ENCODE peak calls at places on chromosomes 16 and 17, in five cellular contexts. One of them, this sample, is unnamed.

GRCh38 chr17:40070895-40071719 is 8.3 kb downstream of the THRA start:
- DNase-seq in HCT116: no peak
- DNase-seq in fibroblast of the aortic adventitia: no peak
- DNase-seq in cardiac muscle cell: no peak
- DNase-seq in A549: peak
- DNase-seq in this sample: no peak

GRCh38 chr16:47506800-47507199 is 45.7 kb downstream of the PHKB start:
- DNase-seq in HCT116: no peak
- DNase-seq in fibroblast of the aortic adventitia: no peak
- DNase-seq in cardiac muscle cell: no peak
- DNase-seq in A549: no peak
- DNase-seq in this sample: no peak

GRCh38 chr16:50334106-50334975 is 34.4 kb downstream of the BRD7 start:
- DNase-seq in HCT116: no peak
- DNase-seq in fibroblast of the aortic adventitia: no peak
- DNase-seq in cardiac muscle cell: no peak
- DNase-seq in A549: peak
- DNase-seq in this sample: no peak

GRCh38 chr16:11076259-11077018 is 132.1 kb downstream of the CLEC16A start:
- DNase-seq in HCT116: no peak
- DNase-seq in fibroblast of the aortic adventitia: no peak
- DNase-seq in cardiac muscle cell: no peak
- DNase-seq in A549: no peak
- DNase-seq in this sample: no peak

GRCh38 chr16:58377932-58378331 is 14.3 kb upstream of the GINS3 start:
- DNase-seq in HCT116: no peak
- DNase-seq in fibroblast of the aortic adventitia: peak
- DNase-seq in cardiac muscle cell: peak
- DNase-seq in A549: no peak
- DNase-seq in this sample: no peak

GRCh38 chr16:86277236-86277635 is 233.1 kb upstream of the FOXF1 start:
- DNase-seq in HCT116: no peak
- DNase-seq in fibroblast of the aortic adventitia: no peak
- DNase-seq in cardiac muscle cell: no peak
- DNase-seq in A549: no peak
- DNase-seq in this sample: no peak

GRCh38 chr17:72634621-72635020 is 457.9 kb downstream of the SLC39A11 start:
- DNase-seq in HCT116: no peak
- DNase-seq in fibroblast of the aortic adventitia: no peak
- DNase-seq in cardiac muscle cell: no peak
- DNase-seq in A549: no peak
- DNase-seq in this sample: no peak

GRCh38 chr17:65600518-65600917 is 39.1 kb upstream of the AXIN2 start:
- DNase-seq in HCT116: no peak
- DNase-seq in fibroblast of the aortic adventitia: no peak
- DNase-seq in cardiac muscle cell: no peak
- DNase-seq in A549: no peak
- DNase-seq in this sample: no peak

GRCh38 chr16:88638323-88639230 is at the start of gene IL17C:
- DNase-seq in HCT116: no peak
- DNase-seq in fibroblast of the aortic adventitia: no peak
- DNase-seq in cardiac muscle cell: no peak
- DNase-seq in A549: no peak
- DNase-seq in this sample: no peak

GRCh38 chr16:88637797-88638196 is 575 bp upstream of the IL17C start:
- DNase-seq in HCT116: no peak
- DNase-seq in fibroblast of the aortic adventitia: no peak
- DNase-seq in cardiac muscle cell: no peak
- DNase-seq in A549: peak
- DNase-seq in this sample: no peak

GRCh38 chr16:88634994-88635670 is 3.2 kb upstream of the IL17C start:
- DNase-seq in HCT116: no peak
- DNase-seq in fibroblast of the aortic adventitia: no peak
- DNase-seq in cardiac muscle cell: no peak
- DNase-seq in A549: peak
- DNase-seq in this sample: no peak

GRCh38 chr16:88635671-88636070 is 2.7 kb upstream of the IL17C start:
- DNase-seq in HCT116: no peak
- DNase-seq in fibroblast of the aortic adventitia: no peak
- DNase-seq in cardiac muscle cell: no peak
- DNase-seq in A549: no peak
- DNase-seq in this sample: no peak

DNA sequence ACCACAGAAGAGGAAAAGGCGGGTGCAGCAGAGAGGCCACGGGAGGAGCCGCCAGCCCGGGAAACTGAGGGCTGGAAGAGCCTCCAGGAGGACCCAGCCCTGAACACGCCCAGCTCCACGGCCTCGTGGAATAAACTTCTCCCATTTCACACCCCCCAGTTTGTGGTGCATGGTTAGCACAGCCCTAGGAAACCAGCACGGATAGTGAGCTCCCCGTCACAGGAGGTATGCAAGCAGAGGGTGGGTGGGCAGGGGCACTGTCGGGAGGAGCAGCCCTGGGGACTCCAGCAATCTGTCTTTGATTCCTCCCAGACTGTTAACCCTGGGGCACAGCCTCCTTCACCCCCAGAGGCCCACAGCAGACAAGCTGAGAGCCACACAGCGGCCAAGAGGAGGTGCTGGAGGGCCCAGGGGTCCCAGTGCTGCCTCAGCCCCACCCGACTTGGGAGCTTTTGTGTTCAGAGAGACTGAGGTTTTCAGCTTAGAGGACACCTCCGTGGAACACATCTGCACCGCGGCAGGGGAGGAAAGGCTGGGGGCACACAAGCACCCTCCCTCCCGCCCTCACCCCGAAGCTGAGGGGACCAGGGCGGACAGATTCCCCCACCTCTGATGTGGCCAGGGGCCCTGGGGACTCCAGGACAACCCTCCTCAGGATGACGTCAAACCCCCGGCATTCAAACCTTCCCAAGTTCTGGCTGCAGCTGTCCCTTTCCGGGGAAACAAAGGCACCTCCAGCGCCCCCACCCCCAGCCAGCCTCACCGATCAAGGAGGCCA is 1.7 kb upstream of the IL17C start:
- DNase-seq in HCT116: no peak
- DNase-seq in fibroblast of the aortic adventitia: no peak
- DNase-seq in cardiac muscle cell: no peak
- DNase-seq in A549: no peak
- DNase-seq in this sample: no peak
- TF ChIP-seq CTCF in HCT116: no peak
- TF ChIP-seq CTCF in fibroblast of the aortic adventitia: no peak
- TF ChIP-seq CTCF in cardiac muscle cell: no peak
- TF ChIP-seq CTCF in A549: no peak
- TF ChIP-seq CTCF in this sample: no peak

GRCh38 chr16:70751593-70751992 is 49.4 kb downstream of the VAC14 start:
- DNase-seq in HCT116: no peak
- DNase-seq in fibroblast of the aortic adventitia: no peak
- DNase-seq in cardiac muscle cell: no peak
- DNase-seq in A549: no peak
- DNase-seq in this sample: no peak
- H3K4me3 ChIP-seq in HCT116: no peak
- H3K4me3 ChIP-seq in fibroblast of the aortic adventitia: no peak
- H3K4me3 ChIP-seq in cardiac muscle cell: no peak
- H3K4me3 ChIP-seq in A549: no peak
- H3K4me3 ChIP-seq in this sample: no peak

GRCh38 chr17:7324438-7324779 is 4.7 kb downstream of the NEURL4 start:
- DNase-seq in HCT116: no peak
- DNase-seq in fibroblast of the aortic adventitia: no peak
- DNase-seq in cardiac muscle cell: no peak
- DNase-seq in A549: no peak
- DNase-seq in this sample: no peak
- TF ChIP-seq CTCF in HCT116: no peak
- TF ChIP-seq CTCF in fibroblast of the aortic adventitia: no peak
- TF ChIP-seq CTCF in cardiac muscle cell: no peak
- TF ChIP-seq CTCF in A549: peak
- TF ChIP-seq CTCF in this sample: no peak

GRCh38 chr16:67191410-67191994 is 453 bp upstream of the E2F4 start:
- DNase-seq in HCT116: no peak
- DNase-seq in fibroblast of the aortic adventitia: no peak
- DNase-seq in cardiac muscle cell: no peak
- DNase-seq in A549: no peak
- DNase-seq in this sample: no peak
- H3K4me3 ChIP-seq in HCT116: peak
- H3K4me3 ChIP-seq in fibroblast of the aortic adventitia: peak
- H3K4me3 ChIP-seq in cardiac muscle cell: no peak
- H3K4me3 ChIP-seq in A549: peak
- H3K4me3 ChIP-seq in this sample: peak

This sample was measured in GM12864.